ENCODE peak calls at places on chromosomes 11 and 22, in six cellular contexts. Y, D, E, M, N and Q are unnamed samples.

GRCh38 chr22:48631288-48631687 is 1196.4 kb downstream of the BRD1 start:
- DNase-seq in M (no peak), D (no peak), N (no peak), E (no peak), Y (no peak), Q (no peak)

GRCh38 chr11:64774144-64774543 is 4.2 kb downstream of the SF1 start:
- DNase-seq in N (no peak), D (no peak), E (no peak), Y (no peak), M (no peak), Q (no peak)

GRCh38 chr22:33302049-33302545 is 243.9 kb upstream of the SYN3 start:
- DNase-seq in D (no peak), Y (peak; percentile 93), M (peak; percentile 77), E (peak; percentile 50), N (peak; percentile 76), Q (peak; percentile 61)

GRCh38 chr11:101860694-101861371 is 54.0 kb upstream of the CEP126 start:
- DNase-seq in Y (no peak), D (no peak), N (peak; percentile 74), M (peak; percentile 19), E (peak; percentile 49), Q (no peak)

GRCh38 chr11:96012086-96012824 is 88.3 kb upstream of the MTMR2 start:
- DNase-seq in D (peak; percentile 12), Y (no peak), M (no peak), N (peak; percentile 86), E (peak; percentile 61), Q (peak; percentile 44)

GRCh38 chr11:9396310-9396709 is 11.9 kb downstream of the IPO7 start:
- DNase-seq in D (no peak), Y (no peak), N (no peak), E (no peak), M (no peak), Q (no peak)

GRCh38 chr11:119856681-119857485 is 127.9 kb upstream of the NECTIN1 start:
- DNase-seq in Y (peak; percentile 21), N (no peak), D (no peak), E (no peak), M (no peak), Q (no peak)

GRCh38 chr22:40603088-40603605 is 33.4 kb downstream of the MRTFA start:
- DNase-seq in D (no peak), Y (no peak), N (peak; percentile 71), E (no peak), M (no peak), Q (no peak)

GRCh38 chr22:38034278-38034882 is 22.8 kb upstream of the PICK1 start:
- DNase-seq in Y (peak; percentile 90), E (no peak), D (no peak), N (peak; percentile 76), M (peak; percentile 70), Q (peak; percentile 74)

GRCh38 chr11:118015385-118015841 is 29.2 kb downstream of the IL10RA start:
- DNase-seq in E (peak; percentile 75), N (no peak), Y (no peak), D (no peak), M (no peak), Q (no peak)

GRCh38 chr11:17798253-17798652 is 63.7 kb downstream of the KCNC1 start:
- DNase-seq in M (peak; percentile 45), E (no peak), N (no peak), D (no peak), Y (no peak), Q (no peak)

GRCh38 chr11:82233211-82233610 is 500.5 kb downstream of the FAM181B start:
- DNase-seq in N (no peak), M (no peak), E (no peak), Y (no peak), D (no peak), Q (no peak)

GRCh38 chr11:15166204-15166603 is 51.5 kb downstream of the INSC start:
- DNase-seq in D (no peak), M (no peak), Y (no peak), E (no peak), N (no peak), Q (no peak)

GRCh38 chr11:22624742-22625447 is 728 bp downstream of the FANCF start:
- DNase-seq in N (peak; percentile 66), M (peak; percentile 65), D (peak; percentile 31), Y (peak; percentile 83), E (no peak), Q (peak; percentile 48)

GRCh38 chr22:42939451-42939881 is 75.5 kb downstream of the PACSIN2 start:
- DNase-seq in M (no peak), E (no peak), D (no peak), Y (peak; percentile 46), N (no peak), Q (no peak)
- H3K27ac ChIP-seq in M (peak overlapping the region; percentile 72), E (no peak overlapping the region), D (no peak overlapping the region), Y (peak overlapping the region; percentile 79), N (no peak overlapping the region), Q (peak overlapping the region; percentile 88)

GRCh38 chr11:44728491-44728910 is 1.7 kb downstream of the TSPAN18 start:
- DNase-seq in N (no peak), M (no peak), E (no peak), D (no peak), Y (no peak), Q (no peak)
- H3K27me3 ChIP-seq in N (no peaks in the 10 kb centered on the region), M (no peaks in the 10 kb centered on the region), E (peaks cover 3% of the 10 kb centered on the region), D (no peaks in the 10 kb centered on the region), Y (no peaks in the 10 kb centered on the region), Q (peaks cover 11% of the 10 kb centered on the region)

DNA sequence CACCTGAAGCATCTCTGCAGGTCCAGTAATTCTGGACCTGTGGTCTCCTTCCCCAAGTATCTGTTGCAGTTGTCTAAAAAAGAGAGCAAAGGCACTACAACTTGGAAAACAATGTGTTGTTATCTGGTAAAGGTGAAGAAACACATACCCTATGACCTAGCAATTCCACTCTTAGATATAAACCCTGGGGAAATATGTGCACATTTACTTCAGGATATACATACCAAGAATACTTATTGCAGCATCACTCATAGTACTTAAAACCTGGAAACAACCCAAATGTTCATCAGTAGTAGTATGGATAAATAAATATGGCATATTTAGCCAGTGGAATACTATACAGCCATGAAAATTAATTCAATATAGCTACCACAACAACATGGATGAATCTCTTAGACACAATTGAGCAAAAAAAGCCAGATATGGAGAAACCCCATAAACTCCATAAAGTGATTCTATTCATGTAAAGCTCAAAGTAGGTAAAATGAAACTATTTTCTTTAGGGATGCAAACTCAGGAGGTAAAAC is 26.1 kb upstream of the MICAL2 start:
- DNase-seq in E (no peak), M (no peak), Y (no peak), N (no peak), D (no peak), Q (no peak)
- H3K4me1 ChIP-seq in E (peaks cover 38% of the 10 kb centered on the region), M (peaks cover 42% of the 10 kb centered on the region), Y (no peaks in the 10 kb centered on the region), N (peaks cover 13% of the 10 kb centered on the region), D (peaks cover 34% of the 10 kb centered on the region), Q (no peaks in the 10 kb centered on the region)

DNA sequence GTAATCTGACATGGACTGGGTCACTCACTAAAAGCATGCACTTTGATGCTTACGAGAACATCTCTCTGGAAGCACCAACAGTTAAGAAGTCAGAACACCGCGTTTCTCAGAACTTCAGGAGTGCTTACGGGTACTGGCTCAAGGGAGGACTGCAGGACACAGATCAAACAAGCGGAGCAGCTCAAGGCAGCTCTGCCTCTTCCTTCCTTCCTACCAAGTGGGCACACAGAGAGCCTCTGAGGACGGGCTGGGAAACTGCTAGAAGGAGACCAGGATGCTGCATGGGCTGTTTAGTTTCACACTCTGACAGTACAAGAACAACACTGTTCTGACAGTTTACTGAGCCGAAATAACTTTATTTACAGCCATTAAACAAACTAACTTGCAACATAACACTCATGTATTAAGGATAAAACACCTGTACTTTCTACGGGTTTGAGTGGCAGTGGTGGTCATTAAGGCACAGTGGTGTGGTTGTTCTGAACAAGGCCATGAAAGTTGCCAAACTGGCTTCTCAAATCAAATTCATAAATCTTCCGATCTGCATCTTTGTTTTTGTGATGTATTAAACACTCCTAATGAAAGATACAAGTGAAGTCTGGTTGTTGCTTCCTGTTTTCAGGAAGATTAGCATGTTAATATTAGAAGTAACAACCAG is 37.5 kb downstream of the ARFGAP3 start:
- DNase-seq in Y (no peak), M (no peak), E (peak; percentile 15), D (no peak), N (no peak), Q (peak; percentile 24)
- H3K27ac ChIP-seq in Y (no peak overlapping the region), M (no peak overlapping the region), E (no peak overlapping the region), D (no peak overlapping the region), N (no peak overlapping the region), Q (peak overlapping the region; percentile 33)

GRCh38 chr11:83768476-83768875 is 482.3 kb upstream of the CCDC90B start:
- DNase-seq in M (no peak), Y (no peak), N (no peak), D (no peak), E (no peak), Q (no peak)
- H3K27me3 ChIP-seq in M (no peaks in the 10 kb centered on the region), Y (no peaks in the 10 kb centered on the region), N (no peaks in the 10 kb centered on the region), D (no peaks in the 10 kb centered on the region), E (no peaks in the 10 kb centered on the region), Q (no peaks in the 10 kb centered on the region)

DNA sequence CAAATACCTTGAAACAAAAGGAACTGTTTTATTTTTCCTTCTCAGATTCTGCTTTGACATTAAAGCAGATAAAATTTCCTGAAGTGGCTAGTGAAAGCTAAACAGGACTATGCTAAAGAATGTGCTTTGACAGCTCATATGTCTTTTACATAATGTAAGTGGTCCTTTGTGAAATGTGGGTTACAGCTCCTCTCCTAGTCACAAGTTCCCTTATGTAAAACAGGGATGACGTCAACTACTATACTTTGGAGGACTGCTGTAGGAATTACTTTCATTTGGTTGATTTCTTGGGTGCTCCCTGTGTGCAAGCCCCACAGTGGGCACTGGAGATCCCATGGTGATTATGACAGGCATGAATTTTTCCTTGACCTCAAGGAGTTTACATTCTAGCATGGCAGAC is 216.6 kb upstream of the NARS2 start:
- DNase-seq in D (no peak), E (no peak), M (no peak), N (no peak), Y (no peak), Q (no peak)
- H3K4me1 ChIP-seq in D (no peaks in the 10 kb centered on the region), E (no peaks in the 10 kb centered on the region), M (no peaks in the 10 kb centered on the region), N (no peaks in the 10 kb centered on the region), Y (no peaks in the 10 kb centered on the region), Q (no peaks in the 10 kb centered on the region)

DNA sequence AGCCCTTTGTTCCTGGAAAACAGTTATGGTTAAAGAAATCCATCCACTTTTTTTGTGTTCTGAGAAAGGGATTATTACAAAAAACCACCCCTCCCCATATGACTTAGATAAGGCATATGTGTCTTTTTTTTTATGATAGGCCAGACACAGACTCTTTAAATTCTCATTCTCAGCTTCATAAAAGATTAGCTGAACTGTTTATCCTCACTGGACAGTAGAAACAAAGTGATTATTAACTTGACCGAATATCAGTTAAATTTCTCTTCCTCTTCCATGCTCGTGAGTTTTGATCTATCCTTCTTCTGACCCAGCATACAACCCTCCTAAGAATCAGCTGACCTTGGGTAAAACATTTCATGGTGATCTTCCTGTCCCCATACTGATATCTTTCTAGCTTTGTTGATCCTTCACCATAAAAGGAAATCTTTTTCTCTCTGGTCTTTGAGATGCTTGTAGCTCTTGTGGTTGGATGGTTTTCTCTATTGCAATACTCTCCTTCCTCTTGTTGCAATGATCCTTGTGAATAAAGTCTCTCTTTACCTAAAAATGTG is 26.2 kb downstream of the OR2AG2 start:
- DNase-seq in Y (no peak), D (no peak), N (no peak), E (no peak), M (no peak), Q (no peak)
- H3K27ac ChIP-seq in Y (no peak overlapping the region), D (peak overlapping the region; percentile 79), N (no peak overlapping the region), E (peak overlapping the region; percentile 69), M (peak overlapping the region; percentile 65), Q (no peak overlapping the region)